ENCODE peak calls at places on chromosomes 3 and 15, in nine cellular contexts. I is left ventricle myocardium inferior, K is choroid plexus epithelial cell, D is GM10248, Q is progenitor cell of endocrine pancreas, Y is astrocyte, B is AG09319, Z is AG04449, U is cardiac muscle cell. E is an unnamed sample.

GRCh38 chr3:155313303-155313702 is 19.8 kb upstream of the STRIT1 start:
- DNase-seq in I (no peak), K (peak; percentile 43), D (no peak), Q (no peak), Y (no peak), B (no peak), Z (peak; percentile 19), U (no peak), E (no peak)

GRCh38 chr3:54822206-54822605 is 105.7 kb downstream of the LRTM1 start:
- DNase-seq in I (no peak), K (peak; percentile 57), D (no peak), Q (no peak), Y (peak; percentile 65), B (peak; percentile 73), Z (no peak), U (no peak), E (peak; percentile 4)

GRCh38 chr3:8532251-8532831 is 30.7 kb downstream of the LMCD1 start:
- DNase-seq in I (no peak), K (peak; percentile 73), D (no peak), Q (no peak), Y (peak; percentile 53), B (no peak), Z (no peak), U (no peak), E (peak; percentile 66)

GRCh38 chr3:110849060-110849459 is 222.6 kb upstream of the NECTIN3 start:
- DNase-seq in I (no peak), K (no peak), D (no peak), Q (no peak), Y (no peak), B (no peak), Z (no peak), U (no peak), E (no peak)

GRCh38 chr15:59329570-59330350 is 42.9 kb downstream of the MYO1E start:
- DNase-seq in I (no peak), K (peak; percentile 94), D (no peak), Q (no peak), Y (peak; percentile 96), B (peak; percentile 67), Z (peak; percentile 69), U (no peak), E (peak; percentile 91)

GRCh38 chr3:9153763-9154601 is 95.5 kb downstream of the SRGAP3 start:
- DNase-seq in I (peak; percentile 33), K (no peak), D (no peak), Q (no peak), Y (peak; percentile 10), B (peak; percentile 80), Z (no peak), U (no peak), E (no peak)

GRCh38 chr15:37995461-37996347 is 61.3 kb downstream of the TMCO5A start:
- DNase-seq in I (no peak), K (peak; percentile 88), D (no peak), Q (no peak), Y (peak; percentile 69), B (peak; percentile 30), Z (no peak), U (peak; percentile 63), E (peak; percentile 60)

GRCh38 chr3:169556909-169557308 is 106.6 kb downstream of the MECOM start:
- DNase-seq in I (no peak), K (no peak), D (no peak), Q (no peak), Y (no peak), B (no peak), Z (no peak), U (no peak), E (no peak)

GRCh38 chr3:141575879-141576743 is 89.3 kb downstream of the RASA2 start:
- DNase-seq in I (no peak), K (peak; percentile 63), D (peak; percentile 39), Q (no peak), Y (peak; percentile 12), B (no peak), Z (no peak), U (peak; percentile 8), E (no peak)

GRCh38 chr15:65171428-65171827 is 13.7 kb downstream of the CLPX start:
- DNase-seq in I (no peak), K (no peak), D (no peak), Q (no peak), Y (no peak), B (no peak), Z (no peak), U (no peak), E (no peak)

GRCh38 chr3:9099711-9100110 is 136.4 kb upstream of the RAD18 start:
- DNase-seq in I (no peak), K (no peak), D (no peak), Q (no peak), Y (no peak), B (no peak), Z (no peak), U (no peak), E (no peak)

GRCh38 chr3:150840733-150841515 is 64.3 kb downstream of the MINDY4B start:
- DNase-seq in I (no peak), K (no peak), D (no peak), Q (no peak), Y (no peak), B (no peak), Z (no peak), U (no peak), E (no peak)

GRCh38 chr3:16132926-16133325 is 41.6 kb upstream of the GALNT15 start:
- DNase-seq in I (peak; percentile 37), K (peak; percentile 54), D (no peak), Q (no peak), Y (no peak), B (no peak), Z (no peak), U (no peak), E (no peak)

GRCh38 chr3:13528217-13528801 is 20.6 kb upstream of the FBLN2 start:
- DNase-seq in I (peak; percentile 42), K (peak; percentile 54), D (no peak), Q (no peak), Y (no peak), B (no peak), Z (no peak), U (peak; percentile 45), E (no peak)

GRCh38 chr3:15327941-15328340 is 4.4 kb downstream of the SH3BP5 start:
- DNase-seq in I (peak; percentile 42), K (no peak), D (no peak), Q (no peak), Y (peak; percentile 39), B (peak; percentile 47), Z (no peak), U (no peak), E (no peak)

DNA sequence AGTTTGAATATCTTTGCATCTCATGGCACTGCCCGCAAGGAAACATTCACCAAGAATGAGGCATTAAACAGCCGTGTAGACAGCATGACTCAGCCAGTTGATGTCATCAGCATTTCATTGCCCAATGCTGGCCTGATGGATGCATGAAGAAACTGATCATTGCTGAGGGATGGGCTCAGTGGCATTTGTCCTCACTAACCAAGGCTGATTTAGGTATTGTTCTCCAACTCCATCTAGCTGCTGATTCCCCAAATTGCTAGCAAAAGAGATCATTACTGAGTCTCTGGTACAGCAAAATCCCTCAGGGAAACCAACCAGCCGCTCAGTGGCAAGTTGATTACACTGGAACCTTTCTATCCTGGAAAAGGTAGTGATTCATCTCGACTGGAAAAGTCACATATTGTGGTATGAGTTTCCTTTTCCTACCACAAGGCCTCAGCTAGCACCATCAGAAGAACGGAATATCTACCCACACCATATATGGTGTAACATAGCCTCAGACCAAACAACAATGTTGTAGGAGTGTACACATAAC is 186.5 kb upstream of the GAP43 start:
- DNase-seq in I (no peak), K (peak; percentile 94), D (no peak), Q (no peak), Y (peak; percentile 96), B (peak; percentile 62), Z (peak; percentile 92), U (no peak), E (peak; percentile 98)
- TF ChIP-seq CTCF in I (peak; percentile 25), K (peak; percentile 70), D (no peak), Q (no peak), Y (peak; percentile 64), B (peak; percentile 45), Z (peak; percentile 48), U (peak; percentile 56), E (peak; percentile 70)

GRCh38 chr15:72838311-72838731 is 54.8 kb upstream of the ADPGK start:
- DNase-seq in I (no peak), K (peak; percentile 68), D (no peak), Q (no peak), Y (peak; percentile 8), B (no peak), Z (no peak), U (no peak), E (no peak)

GRCh38 chr15:72836676-72837325 is 53.2 kb upstream of the ADPGK start:
- DNase-seq in I (no peak), K (no peak), D (no peak), Q (no peak), Y (no peak), B (no peak), Z (no peak), U (no peak), E (no peak)

GRCh38 chr15:72835289-72835890 is 51.8 kb upstream of the ADPGK start:
- DNase-seq in I (no peak), K (peak; percentile 49), D (no peak), Q (no peak), Y (no peak), B (no peak), Z (no peak), U (peak; percentile 43), E (no peak)
- TF ChIP-seq CTCF in I (peak; percentile 39), K (peak; percentile 67), D (no peak), Q (peak; percentile 48), Y (peak; percentile 19), B (peak; percentile 24), Z (no peak), U (peak; percentile 52), E (peak; percentile 66)

GRCh38 chr3:132038198-132038825 is 3.5 kb upstream of the CPNE4 start:
- DNase-seq in I (no peak), K (peak; percentile 71), D (peak; percentile 15), Q (no peak), Y (no peak), B (no peak), Z (no peak), U (peak; percentile 27), E (no peak)
- TF ChIP-seq CTCF in I (peak; percentile 62), K (peak; percentile 76), D (peak; percentile 33), Q (peak; percentile 69), Y (peak; percentile 58), B (peak; percentile 68), Z (peak; percentile 54), U (peak; percentile 75), E (peak; percentile 61)

GRCh38 chr3:50337175-50337861 is 3.3 kb downstream of the RASSF1 start:
- DNase-seq in I (peak; percentile 100), K (peak; percentile 100), D (peak; percentile 99), Q (peak; percentile 96), Y (peak; percentile 97), B (peak; percentile 99), Z (peak; percentile 96), U (peak; percentile 100), E (peak; percentile 100)

GRCh38 chr3:50340404-50341329 is at the start of gene RASSF1:
- DNase-seq in I (peak; percentile 82), K (peak; percentile 65), D (peak; percentile 70), Q (no peak), Y (no peak), B (no peak), Z (no peak), U (no peak), E (no peak)

GRCh38 chr3:50339485-50340196 is 995 bp downstream of the RASSF1 start:
- DNase-seq in I (no peak), K (peak; percentile 89), D (no peak), Q (no peak), Y (no peak), B (no peak), Z (no peak), U (no peak), E (peak; percentile 63)

GRCh38 chr3:50336452-50337174 is 4.0 kb downstream of the RASSF1 start:
- DNase-seq in I (no peak), K (peak; percentile 44), D (no peak), Q (no peak), Y (no peak), B (no peak), Z (no peak), U (no peak), E (no peak)

GRCh38 chr3:50338989-50339388 is 1.6 kb downstream of the RASSF1 start:
- DNase-seq in I (no peak), K (no peak), D (no peak), Q (no peak), Y (no peak), B (no peak), Z (no peak), U (no peak), E (no peak)
- TF ChIP-seq CTCF in I (no peak), K (no peak), D (no peak), Q (no peak), Y (no peak), B (no peak), Z (no peak), U (no peak), E (no peak)